ENCODE peak calls at places on chromosomes 5 and 9, in four cellular contexts. D is HCT116, L is kidney, X is AG04449. W is an unnamed sample.

GRCh38 chr9:94760646-94761045 is 34.1 kb downstream of the AOPEP start:
- DNase-seq in X (no peak), L (no peak), D (no peak), W (no peak)

GRCh38 chr9:26369096-26369495 is 523.5 kb downstream of the CAAP1 start:
- DNase-seq in D (no peak), X (peak), L (no peak), W (no peak)

GRCh38 chr5:145988993-145989392 is 52.6 kb downstream of the SH3RF2 start:
- DNase-seq in X (no peak), L (no peak), D (no peak), W (no peak)

GRCh38 chr5:109690456-109691247 is 925 bp downstream of the MAN2A1 start:
- DNase-seq in X (no peak), D (peak), L (peak), W (peak)

GRCh38 chr9:109107402-109108240 is 12.1 kb downstream of the TMEM245 start:
- DNase-seq in L (no peak), D (peak), X (no peak), W (no peak)

GRCh38 chr9:87869082-87869481 is 13.6 kb upstream of the SPATA31E1 start:
- DNase-seq in X (no peak), L (no peak), D (no peak), W (no peak)

GRCh38 chr5:91288117-91288516 is 95.0 kb downstream of the ARRDC3 start:
- DNase-seq in X (no peak), D (no peak), L (no peak), W (no peak)

GRCh38 chr9:121098567-121099198 is 23.9 kb downstream of the CNTRL start:
- DNase-seq in X (no peak), D (no peak), L (no peak), W (no peak)

GRCh38 chr9:78938821-78939220 is 632.9 kb upstream of the TLE4 start:
- DNase-seq in D (no peak), L (no peak), X (no peak), W (no peak)

DNA sequence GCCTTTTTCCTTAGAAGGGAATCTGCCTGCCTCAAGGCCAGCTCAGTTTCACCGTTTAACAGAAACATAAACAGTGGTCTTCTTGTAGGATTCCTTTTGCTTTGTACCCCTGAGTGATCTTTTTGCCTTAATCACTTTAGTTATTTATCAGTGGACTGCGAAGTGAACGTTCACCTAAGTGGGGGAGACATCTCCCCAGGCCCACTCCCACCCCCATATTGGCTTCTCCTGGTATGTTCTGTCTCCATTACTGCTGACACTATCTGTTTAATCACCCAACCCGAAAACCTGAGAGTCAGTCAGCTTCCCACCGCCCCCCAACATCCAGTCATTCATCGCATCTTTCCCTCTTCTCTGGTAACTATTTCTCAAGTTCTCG is 1.4 kb downstream of the SKP2 start:
- DNase-seq in D (no peak), X (no peak), L (no peak), W (no peak)
- H3K4me3 ChIP-seq in D (no peak), X (peak), L (no peak), W (peak)

GRCh38 chr5:171629221-171630005 is 156.2 kb upstream of the SMIM23 start:
- DNase-seq in X (no peak), L (no peak), D (peak), W (no peak)

GRCh38 chr5:171627936-171628335 is 157.7 kb upstream of the SMIM23 start:
- DNase-seq in L (no peak), D (no peak), X (no peak), W (no peak)

GRCh38 chr5:171630670-171631065 is 154.9 kb upstream of the SMIM23 start:
- DNase-seq in L (no peak), D (no peak), X (no peak), W (no peak)

GRCh38 chr5:171628344-171628743 is 157.3 kb upstream of the SMIM23 start:
- DNase-seq in X (no peak), D (no peak), L (no peak), W (no peak)

DNA sequence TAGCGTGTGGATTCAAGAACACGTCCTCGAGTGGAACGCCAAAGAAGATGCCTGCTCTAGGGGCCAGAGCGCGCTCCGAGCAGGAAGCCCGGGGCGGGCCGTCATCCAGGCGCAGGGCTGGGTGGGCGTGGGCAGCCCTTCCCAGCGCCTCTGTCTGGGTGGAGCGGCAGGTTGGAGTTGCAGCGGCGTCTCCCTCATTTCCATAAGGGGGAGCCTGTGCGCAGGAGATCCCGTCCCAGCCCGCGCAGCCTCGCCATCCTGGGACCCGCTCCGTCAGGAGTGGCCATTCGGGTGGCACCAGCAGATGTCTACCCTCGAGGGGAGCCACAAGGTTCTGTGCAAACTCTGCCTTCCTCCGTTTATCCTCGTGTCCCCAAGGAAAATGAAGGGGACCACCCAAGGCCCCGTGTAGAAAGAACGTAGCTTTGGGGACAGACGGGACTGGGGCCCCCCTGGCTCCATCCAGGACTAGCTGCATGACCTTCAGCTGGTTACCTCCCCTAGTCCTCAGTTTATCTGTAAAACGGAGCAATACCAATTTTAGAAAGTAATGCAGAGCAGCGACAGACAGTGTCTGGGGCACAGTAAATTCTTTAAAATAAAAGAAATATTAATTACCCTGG is 155.5 kb upstream of the SMIM23 start:
- DNase-seq in L (peak), D (peak), X (no peak), W (peak)
- H3K4me3 ChIP-seq in L (no peak), D (peak), X (peak), W (no peak)

GRCh38 chr5:141875022-141875740 is 3.0 kb downstream of the PCDH1 start:
- DNase-seq in D (no peak), X (no peak), L (no peak), W (no peak)
- H3K4me3 ChIP-seq in D (peak), X (no peak), L (peak), W (peak)

GRCh38 chr9:128550770-128551651 is 1.4 kb upstream of the SPTAN1 start:
- DNase-seq in D (no peak), L (no peak), X (no peak), W (peak)

GRCh38 chr9:128551652-128552152 is 685 bp upstream of the SPTAN1 start:
- DNase-seq in D (no peak), L (no peak), X (no peak), W (no peak)

GRCh38 chr9:128553695-128554094 is 1.3 kb downstream of the SPTAN1 start:
- DNase-seq in L (no peak), D (no peak), X (no peak), W (no peak)

GRCh38 chr9:128552744-128553221 is 396 bp downstream of the SPTAN1 start:
- DNase-seq in L (peak), D (no peak), X (no peak), W (peak)

DNA sequence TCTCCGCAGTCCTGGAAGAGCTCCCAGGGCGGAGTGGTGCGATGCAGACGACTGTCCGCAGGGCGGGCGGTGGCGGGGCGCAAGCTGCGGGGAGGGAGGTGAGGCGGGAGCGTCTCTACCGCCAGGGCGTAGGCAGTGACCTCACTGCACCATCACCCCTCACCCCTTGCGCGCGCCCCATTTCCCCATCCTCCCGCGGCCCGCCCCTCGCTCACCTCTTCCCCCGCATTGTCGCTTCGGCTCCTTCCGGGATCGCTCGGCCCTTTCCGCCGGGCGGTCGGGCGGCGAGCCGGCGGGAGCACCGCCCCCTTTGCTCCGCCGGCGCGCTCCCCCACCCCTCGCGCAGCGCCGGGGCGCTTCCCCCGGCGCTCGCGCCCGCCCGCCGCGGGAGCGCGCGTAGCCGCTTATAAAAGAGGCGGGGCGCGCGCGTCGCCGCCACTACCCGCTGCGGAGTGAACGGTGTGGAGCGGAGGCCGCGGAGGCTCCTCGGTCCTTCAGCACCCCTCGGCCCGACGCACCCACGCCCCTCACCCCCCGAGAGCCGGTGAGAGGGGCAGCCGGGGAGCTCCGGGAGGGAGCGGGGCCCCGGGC is at the start of gene SPTAN1:
- DNase-seq in D (peak), L (peak), X (no peak), W (peak)
- H3K4me3 ChIP-seq in D (peak), L (peak), X (peak), W (peak)